ENCODE peak calls at places on chromosomes 12 and 14, in four cellular contexts. U is GM12878, W is K562, K is HepG2. N is an unnamed sample.
A peak's percentile ranks its signal among the peaks of the same experiment; 100 is the strongest.

GRCh38 chr14:51552275-51552674 is 99.4 kb upstream of the FRMD6 start:
- DNase-seq in U (no peak), K (no peak), W (no peak), N (no peak)

GRCh38 chr12:25202139-25202538 is 7.1 kb downstream of the ETFRF1 start:
- DNase-seq in K (no peak), U (no peak), W (no peak), N (no peak)

GRCh38 chr14:88129306-88130056 is 124.5 kb downstream of the GPR65 start:
- DNase-seq in U (no peak), W (no peak), K (no peak), N (no peak)

GRCh38 chr12:116067892-116068291 is 209.6 kb downstream of the MED13L start:
- DNase-seq in U (no peak), W (no peak), K (peak; percentile 26), N (no peak)

GRCh38 chr14:94048676-94049624 is 22.8 kb downstream of the OTUB2 start:
- DNase-seq in W (no peak), U (no peak), K (no peak), N (no peak)

GRCh38 chr12:94832780-94833760 is 170.4 kb downstream of the NDUFA12 start:
- DNase-seq in K (no peak), W (no peak), U (no peak), N (peak; percentile 63)

GRCh38 chr14:104658325-104658712 is 31.1 kb upstream of the INF2 start:
- DNase-seq in W (no peak), K (no peak), U (no peak), N (no peak)

GRCh38 chr14:52840916-52841315 is 49.5 kb upstream of the GNPNAT1 start:
- DNase-seq in K (no peak), U (no peak), W (no peak), N (no peak)

GRCh38 chr12:93019911-93020224 is 90.8 kb upstream of the EEA1 start:
- DNase-seq in K (no peak), W (no peak), U (no peak), N (no peak)

GRCh38 chr12:30286345-30286926 is 409.2 kb downstream of the IPO8 start:
- DNase-seq in W (no peak), K (peak; percentile 6), U (no peak), N (no peak)

GRCh38 chr12:30968211-30968610 is 41.7 kb downstream of the TSPAN11 start:
- DNase-seq in U (no peak), K (no peak), W (no peak), N (no peak)

GRCh38 chr12:112711026-112711425 is 80.5 kb upstream of the RPH3A start:
- DNase-seq in U (no peak), W (no peak), K (no peak), N (no peak)

GRCh38 chr12:50734409-50735263 is 29.3 kb upstream of the ATF1 start:
- DNase-seq in U (no peak), W (peak; percentile 48), K (peak; percentile 25), N (peak; percentile 58)

GRCh38 chr12:80484778-80485177 is 40.7 kb downstream of the PTPRQ start:
- DNase-seq in U (no peak), K (no peak), W (no peak), N (no peak)

GRCh38 chr12:30700216-30700900 is 4.7 kb upstream of the IPO8 start:
- DNase-seq in W (no peak), K (no peak), U (no peak), N (no peak)

GRCh38 chr12:10982244-10982643 is 4.5 kb downstream of the TAS2R50 start:
- DNase-seq in W (no peak), K (no peak), U (peak; percentile 21), N (no peak)

GRCh38 chr12:19740472-19741131 is 301.3 kb downstream of the AEBP2 start:
- DNase-seq in W (no peak), U (no peak), K (no peak), N (no peak)

GRCh38 chr14:102241147-102241546 is 63.8 kb downstream of the MOK start:
- DNase-seq in K (no peak), U (no peak), W (no peak), N (no peak)

GRCh38 chr14:32050839-32051238 is 26.3 kb upstream of the ARHGAP5 start:
- DNase-seq in K (no peak), W (no peak), U (no peak), N (no peak)

GRCh38 chr12:67710582-67710981 is 62.0 kb downstream of the DYRK2 start:
- DNase-seq in K (peak; percentile 67), W (no peak), U (peak; percentile 64), N (no peak)

GRCh38 chr12:106149096-106149784 is 10.5 kb upstream of the NUAK1 start:
- DNase-seq in U (no peak), W (peak; percentile 28), K (no peak), N (no peak)

GRCh38 chr12:12788675-12789368 is 3.4 kb downstream of the APOLD1 start:
- DNase-seq in K (peak; percentile 74), U (no peak), W (peak; percentile 55), N (peak; percentile 64)

GRCh38 chr12:117328556-117329100 is 32.8 kb downstream of the NOS1 start:
- DNase-seq in W (no peak), K (no peak), U (no peak), N (no peak)

GRCh38 chr12:52007158-52007921 is 594 bp downstream of the TAMALIN start:
- DNase-seq in W (no peak), K (no peak), U (no peak), N (no peak)

GRCh38 chr14:48690349-48690748 is 895.8 kb downstream of the RPS29 start:
- DNase-seq in K (no peak), W (no peak), U (no peak), N (peak; percentile 11)

GRCh38 chr14:56953884-56954283 is 143.6 kb upstream of the OTX2 start:
- DNase-seq in W (no peak), K (no peak), U (no peak), N (no peak)

GRCh38 chr12:4290011-4290790 is 16.6 kb downstream of the CCND2 start:
- DNase-seq in W (no peak), K (no peak), U (no peak), N (no peak)

GRCh38 chr14:70684030-70684429 is 42.3 kb downstream of the TTC9 start:
- DNase-seq in U (no peak), K (no peak), W (no peak), N (no peak)

GRCh38 chr14:75176142-75176820 is at the start of gene TMED10:
- DNase-seq in K (peak; percentile 81), W (peak; percentile 84), U (no peak), N (peak; percentile 77)

GRCh38 chr14:103112488-103113243 is 10.6 kb upstream of the TNFAIP2 start:
- DNase-seq in U (no peak), W (no peak), K (no peak), N (no peak)

GRCh38 chr12:47990351-47991105 is 13.7 kb downstream of the COL2A1 start:
- DNase-seq in U (peak; percentile 58), K (no peak), W (no peak), N (no peak)

GRCh38 chr12:116222358-116222757 is 55.1 kb downstream of the MED13L start:
- DNase-seq in U (no peak), K (peak; percentile 55), W (no peak), N (no peak)

GRCh38 chr14:59565112-59565511 is 11.5 kb downstream of the CCDC175 start:
- DNase-seq in W (no peak), U (no peak), K (no peak), N (no peak)

GRCh38 chr12:54977155-54977554 is 7.4 kb downstream of the TESPA1 start:
- DNase-seq in K (no peak), U (no peak), W (no peak), N (no peak)

GRCh38 chr12:114414031-114414865 is 8.3 kb upstream of the TBX5 start:
- DNase-seq in W (no peak), U (no peak), K (no peak), N (no peak)

GRCh38 chr12:90090929-90091651 is 382.5 kb upstream of the ATP2B1 start:
- DNase-seq in U (no peak), K (no peak), W (no peak), N (no peak)

GRCh38 chr12:90084018-90084417 is 375.4 kb upstream of the ATP2B1 start:
- DNase-seq in W (no peak), U (no peak), K (no peak), N (no peak)

GRCh38 chr12:90080616-90081015 is 372.0 kb upstream of the ATP2B1 start:
- DNase-seq in K (no peak), W (no peak), U (no peak), N (no peak)

GRCh38 chr12:90086281-90086680 is 377.6 kb upstream of the ATP2B1 start:
- DNase-seq in W (no peak), K (no peak), U (no peak), N (no peak)

GRCh38 chr12:90085491-90086274 is 377.0 kb upstream of the ATP2B1 start:
- DNase-seq in K (no peak), W (no peak), U (no peak), N (no peak)
- TF ChIP-seq TARDBP in K (no peak), W (no peak), U (no peak), N (no peak)

GRCh38 chr12:16358896-16359295 is 11.5 kb downstream of the MGST1 start:
- DNase-seq in U (no peak), W (no peak), K (no peak), N (no peak)

GRCh38 chr12:16362550-16362949 is 15.1 kb downstream of the MGST1 start:
- DNase-seq in K (no peak), W (no peak), U (no peak), N (no peak)

GRCh38 chr12:16359512-16360491 is 12.4 kb downstream of the MGST1 start:
- DNase-seq in U (no peak), W (peak; percentile 31), K (peak; percentile 56), N (peak; percentile 68)

DNA sequence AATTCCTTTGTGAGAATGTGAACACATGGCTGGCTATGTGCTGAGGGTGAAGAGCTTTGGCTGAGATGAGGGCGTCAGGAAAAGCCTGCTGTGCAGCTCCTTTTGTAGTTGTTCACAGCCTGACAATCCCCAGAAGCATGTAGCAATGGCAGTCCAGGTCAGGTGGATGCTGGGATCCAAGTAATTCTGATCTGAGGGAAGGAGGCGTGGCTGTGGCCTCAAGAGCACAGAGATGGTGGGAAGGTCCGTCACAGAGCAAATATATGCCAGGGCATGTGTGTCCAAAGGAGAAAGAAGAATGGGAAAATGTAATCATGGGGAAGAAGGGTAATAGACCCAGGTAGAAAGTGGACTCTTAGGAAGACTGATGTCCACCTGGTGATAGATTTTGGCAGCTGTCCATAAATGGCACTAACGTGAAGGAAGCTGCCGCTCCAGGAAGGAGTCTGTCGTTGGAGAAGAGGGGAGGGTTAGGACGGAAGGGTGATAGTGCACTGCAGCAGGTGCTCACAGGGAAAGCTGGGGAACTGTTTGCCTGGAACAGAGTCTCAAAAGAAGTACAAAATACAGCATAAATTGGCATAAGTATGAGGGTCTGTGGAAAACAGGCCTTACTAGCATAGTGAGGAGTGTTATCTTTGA is 13.8 kb downstream of the MGST1 start:
- DNase-seq in U (no peak), K (no peak), W (no peak), N (no peak)
- TF ChIP-seq BHLHE40 in U (no peak), K (no peak), W (no peak), N (no peak)

GRCh38 chr12:5633102-5633501 is 201.2 kb downstream of the NTF3 start:
- DNase-seq in W (no peak), U (no peak), K (no peak), N (no peak)

GRCh38 chr12:5637698-5638097 is 205.8 kb downstream of the NTF3 start:
- DNase-seq in W (no peak), U (no peak), K (no peak), N (no peak)
- TF ChIP-seq TARDBP in W (no peak), U (no peak), K (no peak), N (no peak)

DNA sequence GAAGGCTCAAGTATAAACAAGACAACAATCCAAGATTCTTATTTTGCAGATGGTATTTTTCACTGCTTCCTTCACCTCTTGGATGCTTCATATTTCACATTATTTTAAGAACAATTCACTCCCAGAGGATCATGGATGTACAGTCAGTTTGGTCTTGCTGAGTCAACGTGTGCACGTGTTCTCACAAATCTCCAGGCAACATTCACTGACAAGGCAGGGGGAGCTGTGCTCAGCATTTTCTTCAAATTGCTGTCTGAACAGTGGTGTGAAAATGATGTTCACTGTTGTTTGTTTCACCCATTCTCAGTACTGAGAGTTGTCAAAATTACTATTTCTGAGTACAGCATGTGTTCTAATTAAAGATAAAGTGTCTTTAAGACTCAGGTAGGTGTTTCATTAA is 118.3 kb upstream of the SLC38A4 start:
- DNase-seq in W (no peak), K (no peak), U (no peak), N (no peak)
- TF ChIP-seq BHLHE40 in W (peak; percentile 54), K (peak; percentile 39), U (no peak), N (no peak)

N was measured in HEK293T.